ENCODE peak calls at places on chromosomes 11 and 22, in ten cellular contexts. X, N, K, V, S, H, R, Q, I and F are unnamed samples.

GRCh38 chr11:130121430-130121978 is 38.1 kb upstream of the ST14 start:
- DNase-seq in N (no peak), K (peak), R (peak), S (no peak), H (no peak), I (peak), Q (no peak), V (peak), X (no peak), F (no peak)

GRCh38 chr11:69160296-69161116 is 4.8 kb downstream of the SMIM38 start:
- DNase-seq in S (no peak), V (no peak), Q (no peak), R (no peak), I (no peak), K (no peak), H (no peak), X (no peak), N (no peak), F (no peak)

GRCh38 chr22:50129121-50129734 is 39.4 kb downstream of the MOV10L1 start:
- DNase-seq in R (no peak), H (no peak), X (no peak), N (no peak), I (no peak), V (no peak), Q (no peak), K (no peak), S (no peak), F (no peak)

GRCh38 chr11:104547996-104548661 is 350.1 kb downstream of the CASP12 start:
- DNase-seq in S (no peak), Q (peak), N (no peak), R (peak), K (peak), X (no peak), V (no peak), I (no peak), H (no peak), F (no peak)

GRCh38 chr11:112016765-112017356 is 8.3 kb upstream of the DLAT start:
- DNase-seq in K (peak), V (no peak), H (no peak), R (peak), S (no peak), X (no peak), N (no peak), I (peak), Q (no peak), F (no peak)

GRCh38 chr11:20840341-20840740 is 171.0 kb downstream of the NELL1 start:
- DNase-seq in H (no peak), Q (no peak), V (no peak), N (no peak), I (no peak), X (no peak), R (no peak), S (no peak), K (no peak), F (peak)

GRCh38 chr22:49199224-49199623 is 628.4 kb downstream of the BRD1 start:
- DNase-seq in S (no peak), K (no peak), H (no peak), I (no peak), Q (peak), V (no peak), N (no peak), R (no peak), X (peak), F (no peak)

GRCh38 chr11:128157423-128158298 is 429.7 kb downstream of the ETS1 start:
- DNase-seq in N (peak), H (peak), R (peak), V (peak), K (peak), S (no peak), I (peak), Q (peak), X (no peak), F (peak)

GRCh38 chr11:70916321-70916720 is 336.1 kb downstream of the SHANK2 start:
- DNase-seq in X (no peak), V (no peak), S (no peak), I (no peak), K (no peak), H (no peak), N (no peak), Q (no peak), R (no peak), F (no peak)